ENCODE peak calls at places on chromosomes 6 and 20, in seven cellular contexts. L is GM12865, W is A549, M is activated B cell treated with CpG ODN at 0.5 μM for 24 hours, K is H1, S is epithelial cell of esophagus, F is cardiac muscle cell. V is an unnamed sample.
A peak's percentile ranks its signal among the peaks of the same experiment; 100 is the strongest.

GRCh38 chr6:165220030-165220429 is 89.4 kb downstream of the C6orf118 start:
- DNase-seq in L (no peak), W (no peak), M (no peak), K (no peak), S (no peak), F (no peak), V (no peak)

GRCh38 chr6:10801224-10801848 is 37.0 kb downstream of the MAK start:
- DNase-seq in L (peak; percentile 69), W (peak; percentile 56), M (peak; percentile 37), K (peak; percentile 15), S (peak; percentile 68), F (peak; percentile 62), V (peak; percentile 57)

GRCh38 chr20:56628873-56629463 is at the start of gene TFAP2C:
- DNase-seq in L (no peak), W (peak; percentile 89), M (no peak), K (no peak), S (peak; percentile 93), F (peak; percentile 91), V (no peak)

GRCh38 chr6:42050011-42050896 is at the start of gene TAF8:
- DNase-seq in L (peak; percentile 98), W (peak; percentile 86), M (peak; percentile 81), K (peak; percentile 79), S (peak; percentile 92), F (peak; percentile 95), V (peak; percentile 86)

GRCh38 chr6:99119109-99120031 is 171.6 kb upstream of the FBXL4 start:
- DNase-seq in L (peak; percentile 44), W (peak; percentile 7), M (no peak), K (no peak), S (peak; percentile 68), F (peak; percentile 62), V (no peak)

GRCh38 chr6:143677891-143678737 is at the start of gene PHACTR2:
- DNase-seq in L (no peak), W (peak; percentile 40), M (peak; percentile 28), K (peak; percentile 71), S (peak; percentile 64), F (peak; percentile 90), V (peak; percentile 62)

GRCh38 chr6:30740993-30741784 is 1.3 kb downstream of the FLOT1 start:
- DNase-seq in L (peak; percentile 16), W (no peak), M (no peak), K (no peak), S (peak; percentile 38), F (no peak), V (no peak)

GRCh38 chr6:122651031-122651430 is 40.8 kb downstream of the PKIB start:
- DNase-seq in L (no peak), W (no peak), M (no peak), K (no peak), S (no peak), F (no peak), V (no peak)

GRCh38 chr20:1371235-1371782 is 21.5 kb downstream of the FKBP1A start:
- DNase-seq in L (no peak), W (no peak), M (no peak), K (no peak), S (no peak), F (no peak), V (no peak)

GRCh38 chr6:52063584-52064400 is 23.6 kb downstream of the PKHD1 start:
- DNase-seq in L (peak; percentile 78), W (peak; percentile 7), M (peak; percentile 18), K (peak; percentile 15), S (peak; percentile 65), F (peak; percentile 55), V (no peak)

GRCh38 chr6:27608916-27609883 is 136.3 kb upstream of the ZNF184 start:
- DNase-seq in L (peak; percentile 76), W (no peak), M (no peak), K (no peak), S (peak; percentile 89), F (peak; percentile 67), V (no peak)

GRCh38 chr6:75210885-75211739 is 5.3 kb upstream of the COL12A1 start:
- DNase-seq in L (peak; percentile 73), W (no peak), M (no peak), K (no peak), S (peak; percentile 77), F (peak; percentile 84), V (no peak)

GRCh38 chr6:161918154-161918553 is 644.3 kb upstream of the AGPAT4 start:
- DNase-seq in L (no peak), W (peak; percentile 7), M (no peak), K (no peak), S (peak; percentile 2), F (no peak), V (no peak)

GRCh38 chr6:18090349-18090786 is 32.1 kb downstream of the NHLRC1 start:
- DNase-seq in L (no peak), W (no peak), M (no peak), K (no peak), S (peak; percentile 13), F (no peak), V (no peak)

GRCh38 chr6:2396856-2397640 is 151.6 kb upstream of the GMDS start:
- DNase-seq in L (no peak), W (no peak), M (no peak), K (no peak), S (peak; percentile 24), F (no peak), V (no peak)

GRCh38 chr6:3808759-3809514 is 40.2 kb upstream of the FAM50B start:
- DNase-seq in L (no peak), W (peak; percentile 85), M (no peak), K (no peak), S (peak; percentile 79), F (no peak), V (no peak)

GRCh38 chr6:7261030-7261841 is 51.8 kb downstream of the SSR1 start:
- DNase-seq in L (peak; percentile 57), W (peak; percentile 95), M (peak; percentile 36), K (peak; percentile 82), S (peak; percentile 90), F (peak; percentile 94), V (peak; percentile 87)

DNA sequence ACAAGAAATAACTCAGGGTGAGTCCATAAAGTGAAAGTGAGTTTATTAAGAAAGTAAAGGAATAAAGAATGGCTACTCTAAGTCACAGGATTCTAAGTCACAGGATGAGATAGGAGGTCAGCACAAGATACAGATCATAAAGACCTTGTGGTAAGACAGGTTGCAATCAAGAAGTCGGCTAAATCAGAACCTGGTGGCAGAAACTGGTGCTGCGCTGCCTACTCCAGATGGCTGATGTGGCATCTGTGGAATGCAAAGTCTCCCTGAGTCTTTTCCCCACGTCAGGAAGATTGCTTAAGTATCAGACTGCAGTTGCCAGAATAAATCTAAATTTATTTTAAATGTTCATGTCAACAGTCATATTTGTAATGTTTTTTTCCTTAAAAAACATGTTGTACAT is 10.7 kb upstream of the KCNK15 start:
- DNase-seq in L (no peak), W (peak; percentile 63), M (no peak), K (no peak), S (peak; percentile 71), F (peak; percentile 41), V (no peak)
- TF ChIP-seq CTCF in L (no peak), W (no peak), M (no peak), K (peak; percentile 37), S (peak; percentile 49), F (peak; percentile 27), V (no peak)

GRCh38 chr6:23176883-23177282 is 607.5 kb downstream of the HDGFL1 start:
- DNase-seq in L (peak; percentile 1), W (no peak), M (no peak), K (no peak), S (no peak), F (no peak), V (no peak)
- TF ChIP-seq CTCF in L (no peak), W (no peak), M (no peak), K (peak; percentile 54), S (no peak), F (no peak), V (no peak)

GRCh38 chr20:41411458-41411857 is 44.8 kb upstream of the EMILIN3 start:
- DNase-seq in L (peak; percentile 10), W (no peak), M (no peak), K (no peak), S (peak; percentile 36), F (no peak), V (no peak)
- TF ChIP-seq CTCF in L (no peak), W (peak; percentile 56), M (no peak), K (peak; percentile 19), S (peak; percentile 37), F (peak; percentile 42), V (no peak)

GRCh38 chr6:38806271-38806670 is 91.2 kb downstream of the DNAH8 start:
- DNase-seq in L (peak; percentile 37), W (no peak), M (no peak), K (no peak), S (no peak), F (no peak), V (no peak)
- TF ChIP-seq CTCF in L (no peak), W (no peak), M (no peak), K (peak; percentile 31), S (peak; percentile 18), F (no peak), V (no peak)

GRCh38 chr6:71888720-71889340 is 2.5 kb downstream of the RIMS1 start:
- DNase-seq in L (no peak), W (no peak), M (no peak), K (no peak), S (no peak), F (no peak), V (no peak)

GRCh38 chr6:71887744-71888115 is 1.4 kb downstream of the RIMS1 start:
- DNase-seq in L (no peak), W (no peak), M (no peak), K (no peak), S (no peak), F (no peak), V (no peak)

GRCh38 chr6:71889366-71889765 is 3.0 kb downstream of the RIMS1 start:
- DNase-seq in L (no peak), W (no peak), M (no peak), K (no peak), S (no peak), F (no peak), V (no peak)

GRCh38 chr6:71886184-71887005 is at the start of gene RIMS1:
- DNase-seq in L (peak; percentile 68), W (peak; percentile 6), M (no peak), K (no peak), S (no peak), F (peak; percentile 63), V (no peak)

GRCh38 chr6:71887006-71887743 is 825 bp downstream of the RIMS1 start:
- DNase-seq in L (no peak), W (no peak), M (no peak), K (no peak), S (no peak), F (peak; percentile 44), V (no peak)
- TF ChIP-seq CTCF in L (no peak), W (no peak), M (no peak), K (no peak), S (no peak), F (no peak), V (no peak)

DNA sequence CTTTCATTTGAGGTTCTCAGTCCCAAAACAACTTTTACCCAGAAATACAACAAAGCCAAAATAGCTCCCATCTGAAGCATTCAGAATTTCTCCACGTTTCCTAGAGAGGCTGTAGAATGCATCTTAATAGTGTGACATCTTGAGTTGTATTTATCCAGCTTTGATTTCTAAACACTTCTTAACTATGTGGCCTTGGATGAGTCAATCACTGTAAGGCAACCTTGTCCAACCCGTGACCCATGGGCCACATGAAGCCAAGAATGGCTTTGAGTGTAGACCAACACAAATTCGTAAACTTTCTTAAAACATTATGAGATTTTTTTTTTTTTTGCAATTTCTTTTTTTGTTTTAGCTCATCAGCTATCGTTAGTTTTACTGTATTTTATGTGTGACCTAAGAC is 108.1 kb downstream of the RALGAPA2 start:
- DNase-seq in L (no peak), W (no peak), M (no peak), K (no peak), S (no peak), F (no peak), V (no peak)
- TF ChIP-seq CTCF in L (no peak), W (no peak), M (no peak), K (no peak), S (no peak), F (no peak), V (no peak)